ENCODE peak calls at places on chromosomes 12 and 14, in eight cellular contexts. One of them, this sample, is unnamed.

GRCh38 chr12:110171636-110172035 is 47.5 kb downstream of the IFT81 start:
- DNase-seq in CD4-positive, alpha-beta T cell: no peak
- DNase-seq in astrocyte of the spinal cord: no peak
- DNase-seq in A549: no peak
- DNase-seq in kidney epithelial cell: no peak
- DNase-seq in cardiac fibroblast: no peak
- DNase-seq in WTC11: no peak
- DNase-seq in mucosa of descending colon: no peak
- DNase-seq in this sample: no peak

GRCh38 chr14:20413785-20414117 is 450 bp upstream of the TEP1 start:
- DNase-seq in A549: no peak
- DNase-seq in kidney epithelial cell: no peak
- DNase-seq in astrocyte of the spinal cord: peak; percentile 19
- DNase-seq in CD4-positive, alpha-beta T cell: no peak
- DNase-seq in cardiac fibroblast: no peak
- DNase-seq in WTC11: no peak
- DNase-seq in mucosa of descending colon: no peak
- DNase-seq in this sample: peak; percentile 24

GRCh38 chr14:31357279-31357678 is 63.1 kb downstream of the HEATR5A start:
- DNase-seq in mucosa of descending colon: no peak
- DNase-seq in CD4-positive, alpha-beta T cell: no peak
- DNase-seq in astrocyte of the spinal cord: no peak
- DNase-seq in A549: no peak
- DNase-seq in kidney epithelial cell: no peak
- DNase-seq in cardiac fibroblast: no peak
- DNase-seq in WTC11: no peak
- DNase-seq in this sample: no peak

GRCh38 chr14:96264850-96265249 is 8.8 kb downstream of the BDKRB1 start:
- DNase-seq in astrocyte of the spinal cord: no peak
- DNase-seq in cardiac fibroblast: peak; percentile 72
- DNase-seq in CD4-positive, alpha-beta T cell: no peak
- DNase-seq in A549: peak; percentile 41
- DNase-seq in kidney epithelial cell: no peak
- DNase-seq in WTC11: peak; percentile 30
- DNase-seq in mucosa of descending colon: no peak
- DNase-seq in this sample: peak; percentile 73

GRCh38 chr12:26833692-26834168 is 736 bp upstream of the ITPR2 start:
- DNase-seq in mucosa of descending colon: peak; percentile 67
- DNase-seq in astrocyte of the spinal cord: peak; percentile 27
- DNase-seq in CD4-positive, alpha-beta T cell: peak; percentile 47
- DNase-seq in A549: peak; percentile 32
- DNase-seq in cardiac fibroblast: peak; percentile 63
- DNase-seq in WTC11: peak; percentile 69
- DNase-seq in kidney epithelial cell: no peak
- DNase-seq in this sample: no peak

GRCh38 chr12:40170593-40170992 is 54.2 kb upstream of the LRRK2 start:
- DNase-seq in astrocyte of the spinal cord: no peak
- DNase-seq in kidney epithelial cell: no peak
- DNase-seq in mucosa of descending colon: no peak
- DNase-seq in A549: no peak
- DNase-seq in CD4-positive, alpha-beta T cell: no peak
- DNase-seq in WTC11: no peak
- DNase-seq in cardiac fibroblast: no peak
- DNase-seq in this sample: no peak

GRCh38 chr14:24673534-24674203 is 39.7 kb upstream of the GZMB start:
- DNase-seq in WTC11: no peak
- DNase-seq in astrocyte of the spinal cord: no peak
- DNase-seq in kidney epithelial cell: no peak
- DNase-seq in A549: no peak
- DNase-seq in mucosa of descending colon: no peak
- DNase-seq in cardiac fibroblast: no peak
- DNase-seq in CD4-positive, alpha-beta T cell: peak; percentile 47
- DNase-seq in this sample: no peak

GRCh38 chr14:105944632-105945610 is 418.5 kb downstream of the TMEM121 start:
- DNase-seq in cardiac fibroblast: no peak
- DNase-seq in kidney epithelial cell: no peak
- DNase-seq in WTC11: no peak
- DNase-seq in astrocyte of the spinal cord: no peak
- DNase-seq in mucosa of descending colon: peak; percentile 86
- DNase-seq in CD4-positive, alpha-beta T cell: peak; percentile 79
- DNase-seq in A549: peak; percentile 70
- DNase-seq in this sample: peak; percentile 71

GRCh38 chr12:45235087-45236025 is 19.5 kb downstream of the ANO6 start:
- DNase-seq in CD4-positive, alpha-beta T cell: no peak
- DNase-seq in mucosa of descending colon: no peak
- DNase-seq in kidney epithelial cell: no peak
- DNase-seq in A549: peak; percentile 69
- DNase-seq in WTC11: peak; percentile 65
- DNase-seq in cardiac fibroblast: peak; percentile 56
- DNase-seq in astrocyte of the spinal cord: peak; percentile 79
- DNase-seq in this sample: peak; percentile 86

GRCh38 chr14:47899685-47900084 is 224.3 kb upstream of the MDGA2 start:
- DNase-seq in A549: no peak
- DNase-seq in mucosa of descending colon: no peak
- DNase-seq in WTC11: no peak
- DNase-seq in astrocyte of the spinal cord: no peak
- DNase-seq in CD4-positive, alpha-beta T cell: no peak
- DNase-seq in cardiac fibroblast: no peak
- DNase-seq in kidney epithelial cell: no peak
- DNase-seq in this sample: no peak

GRCh38 chr12:85835810-85836715 is at the start of gene RASSF9:
- DNase-seq in kidney epithelial cell: peak; percentile 77
- DNase-seq in WTC11: no peak
- DNase-seq in cardiac fibroblast: peak; percentile 97
- DNase-seq in mucosa of descending colon: peak; percentile 43
- DNase-seq in astrocyte of the spinal cord: peak; percentile 92
- DNase-seq in CD4-positive, alpha-beta T cell: no peak
- DNase-seq in A549: peak; percentile 82
- DNase-seq in this sample: peak; percentile 91

GRCh38 chr14:80388980-80389711 is 177.8 kb upstream of the DIO2 start:
- DNase-seq in mucosa of descending colon: no peak
- DNase-seq in WTC11: no peak
- DNase-seq in CD4-positive, alpha-beta T cell: no peak
- DNase-seq in astrocyte of the spinal cord: peak; percentile 93
- DNase-seq in A549: peak; percentile 55
- DNase-seq in kidney epithelial cell: peak; percentile 86
- DNase-seq in cardiac fibroblast: peak; percentile 75
- DNase-seq in this sample: peak; percentile 53

GRCh38 chr12:52215587-52216031 is 17.4 kb upstream of the KRT7 start:
- DNase-seq in astrocyte of the spinal cord: peak; percentile 60
- DNase-seq in mucosa of descending colon: peak; percentile 18
- DNase-seq in kidney epithelial cell: peak; percentile 70
- DNase-seq in WTC11: no peak
- DNase-seq in cardiac fibroblast: no peak
- DNase-seq in CD4-positive, alpha-beta T cell: no peak
- DNase-seq in A549: peak; percentile 93
- DNase-seq in this sample: peak; percentile 93

GRCh38 chr12:68163546-68164210 is 4.1 kb upstream of the IFNG start:
- DNase-seq in WTC11: no peak
- DNase-seq in A549: no peak
- DNase-seq in cardiac fibroblast: no peak
- DNase-seq in CD4-positive, alpha-beta T cell: no peak
- DNase-seq in astrocyte of the spinal cord: no peak
- DNase-seq in mucosa of descending colon: no peak
- DNase-seq in kidney epithelial cell: no peak
- DNase-seq in this sample: no peak
- TF ChIP-seq CTCF in WTC11: no peak
- TF ChIP-seq CTCF in A549: no peak
- TF ChIP-seq CTCF in cardiac fibroblast: no peak
- TF ChIP-seq CTCF in CD4-positive, alpha-beta T cell: no peak
- TF ChIP-seq CTCF in astrocyte of the spinal cord: no peak
- TF ChIP-seq CTCF in mucosa of descending colon: no peak
- TF ChIP-seq CTCF in kidney epithelial cell: no peak
- TF ChIP-seq CTCF in this sample: no peak

GRCh38 chr14:43252866-43253265 is 1254.2 kb downstream of the FSCB start:
- DNase-seq in WTC11: no peak
- DNase-seq in cardiac fibroblast: no peak
- DNase-seq in A549: no peak
- DNase-seq in kidney epithelial cell: no peak
- DNase-seq in astrocyte of the spinal cord: no peak
- DNase-seq in mucosa of descending colon: no peak
- DNase-seq in CD4-positive, alpha-beta T cell: no peak
- DNase-seq in this sample: no peak
- TF ChIP-seq CTCF in WTC11: no peak
- TF ChIP-seq CTCF in cardiac fibroblast: no peak
- TF ChIP-seq CTCF in A549: no peak
- TF ChIP-seq CTCF in kidney epithelial cell: no peak
- TF ChIP-seq CTCF in astrocyte of the spinal cord: no peak
- TF ChIP-seq CTCF in mucosa of descending colon: no peak
- TF ChIP-seq CTCF in CD4-positive, alpha-beta T cell: no peak
- TF ChIP-seq CTCF in this sample: no peak

GRCh38 chr14:46582826-46583225 is 68.8 kb downstream of the RPL10L start:
- DNase-seq in mucosa of descending colon: no peak
- DNase-seq in WTC11: no peak
- DNase-seq in cardiac fibroblast: no peak
- DNase-seq in CD4-positive, alpha-beta T cell: no peak
- DNase-seq in astrocyte of the spinal cord: no peak
- DNase-seq in A549: no peak
- DNase-seq in kidney epithelial cell: no peak
- DNase-seq in this sample: no peak

DNA sequence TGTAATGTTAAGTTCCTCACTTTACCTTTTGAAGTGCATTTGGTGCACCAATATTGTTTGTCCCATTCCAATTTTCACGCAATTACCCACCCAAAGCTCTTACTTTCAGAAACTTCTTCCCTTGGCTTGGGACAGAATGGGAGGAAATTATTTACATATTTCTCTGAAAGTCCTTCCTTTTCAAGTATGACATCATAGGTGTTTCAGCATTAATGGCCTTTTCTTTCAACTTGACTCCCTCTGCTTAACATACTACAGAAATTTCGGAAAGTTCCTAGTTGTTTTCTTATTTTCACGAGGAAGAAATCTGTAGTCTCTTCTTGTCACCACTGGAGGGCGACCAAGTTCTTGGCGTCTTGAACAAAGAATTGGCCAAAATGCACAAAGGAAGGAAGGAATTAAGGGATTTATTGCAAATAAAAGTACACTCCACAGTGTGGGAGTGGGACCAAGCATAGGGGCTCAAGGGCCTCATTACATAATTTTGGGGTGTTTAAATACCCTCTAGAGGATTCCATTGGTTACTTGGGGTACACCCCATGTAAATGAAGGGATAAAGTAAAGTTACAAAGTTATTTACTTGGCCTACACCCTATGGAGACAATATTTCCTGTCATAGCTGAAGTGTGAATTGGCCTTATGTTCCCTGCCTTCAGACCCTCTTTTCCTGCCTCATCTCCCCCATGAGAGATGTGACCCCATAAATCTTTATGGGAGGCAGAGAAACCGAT is 70.5 kb downstream of the RPL10L start:
- DNase-seq in astrocyte of the spinal cord: peak; percentile 59
- DNase-seq in CD4-positive, alpha-beta T cell: no peak
- DNase-seq in kidney epithelial cell: no peak
- DNase-seq in mucosa of descending colon: no peak
- DNase-seq in WTC11: peak; percentile 16
- DNase-seq in cardiac fibroblast: peak; percentile 44
- DNase-seq in A549: peak; percentile 67
- DNase-seq in this sample: peak; percentile 63
- TF ChIP-seq CTCF in astrocyte of the spinal cord: peak; percentile 64
- TF ChIP-seq CTCF in CD4-positive, alpha-beta T cell: no peak
- TF ChIP-seq CTCF in kidney epithelial cell: peak; percentile 77
- TF ChIP-seq CTCF in mucosa of descending colon: no peak
- TF ChIP-seq CTCF in WTC11: peak; percentile 49
- TF ChIP-seq CTCF in cardiac fibroblast: peak; percentile 42
- TF ChIP-seq CTCF in A549: peak; percentile 57
- TF ChIP-seq CTCF in this sample: peak; percentile 60

GRCh38 chr12:5872745-5873144 is 72.3 kb downstream of the ANO2 start:
- DNase-seq in WTC11: no peak
- DNase-seq in CD4-positive, alpha-beta T cell: no peak
- DNase-seq in astrocyte of the spinal cord: peak; percentile 6
- DNase-seq in cardiac fibroblast: no peak
- DNase-seq in kidney epithelial cell: no peak
- DNase-seq in A549: peak; percentile 14
- DNase-seq in mucosa of descending colon: no peak
- DNase-seq in this sample: peak; percentile 6
- TF ChIP-seq CTCF in WTC11: no peak
- TF ChIP-seq CTCF in CD4-positive, alpha-beta T cell: no peak
- TF ChIP-seq CTCF in astrocyte of the spinal cord: peak; percentile 36
- TF ChIP-seq CTCF in cardiac fibroblast: no peak
- TF ChIP-seq CTCF in kidney epithelial cell: peak; percentile 51
- TF ChIP-seq CTCF in A549: no peak
- TF ChIP-seq CTCF in mucosa of descending colon: no peak
- TF ChIP-seq CTCF in this sample: no peak

DNA sequence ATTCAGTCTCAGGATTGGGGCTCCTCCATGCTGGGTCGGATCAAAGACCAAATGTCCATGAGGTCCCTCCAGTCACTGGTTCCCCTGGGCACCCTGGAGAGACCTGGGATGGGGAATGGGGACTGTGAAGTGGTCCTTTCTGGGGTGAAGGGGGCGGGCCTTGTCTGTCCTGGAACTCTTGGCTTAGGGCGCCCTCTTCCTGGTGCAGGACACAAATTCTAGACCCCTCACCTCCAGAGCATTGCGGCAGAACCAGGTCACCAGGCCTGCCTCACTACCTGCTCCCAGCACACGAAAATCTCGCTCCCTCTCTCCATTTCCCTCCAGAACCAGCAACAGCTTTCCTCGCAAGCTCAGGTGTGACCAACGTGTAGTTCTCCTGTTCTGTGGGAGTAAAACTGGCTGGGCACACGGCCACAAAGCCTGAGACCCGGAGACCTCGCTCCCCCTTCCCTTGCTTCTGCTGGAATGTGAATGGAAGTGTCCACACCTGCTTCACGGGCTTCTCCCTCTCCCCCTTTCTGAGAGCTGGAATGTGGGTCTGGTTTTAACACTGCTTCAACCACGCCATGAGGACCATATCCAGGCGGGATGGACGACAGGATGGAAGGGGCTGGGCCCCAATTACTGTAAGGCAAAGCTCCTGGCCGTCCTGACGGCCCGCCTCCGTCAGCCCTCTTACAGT is 112.7 kb downstream of the SCARB1 start:
- DNase-seq in mucosa of descending colon: no peak
- DNase-seq in WTC11: peak; percentile 71
- DNase-seq in CD4-positive, alpha-beta T cell: no peak
- DNase-seq in astrocyte of the spinal cord: no peak
- DNase-seq in kidney epithelial cell: no peak
- DNase-seq in cardiac fibroblast: peak; percentile 31
- DNase-seq in A549: peak; percentile 69
- DNase-seq in this sample: no peak
- TF ChIP-seq CTCF in mucosa of descending colon: no peak
- TF ChIP-seq CTCF in WTC11: no peak
- TF ChIP-seq CTCF in CD4-positive, alpha-beta T cell: no peak
- TF ChIP-seq CTCF in astrocyte of the spinal cord: peak; percentile 18
- TF ChIP-seq CTCF in kidney epithelial cell: peak; percentile 11
- TF ChIP-seq CTCF in cardiac fibroblast: no peak
- TF ChIP-seq CTCF in A549: peak; percentile 54
- TF ChIP-seq CTCF in this sample: no peak

GRCh38 chr12:69102856-69103255 is 136.5 kb upstream of the CPSF6 start:
- DNase-seq in A549: no peak
- DNase-seq in CD4-positive, alpha-beta T cell: no peak
- DNase-seq in cardiac fibroblast: no peak
- DNase-seq in kidney epithelial cell: no peak
- DNase-seq in WTC11: no peak
- DNase-seq in mucosa of descending colon: no peak
- DNase-seq in astrocyte of the spinal cord: no peak
- DNase-seq in this sample: no peak
- TF ChIP-seq CTCF in A549: no peak
- TF ChIP-seq CTCF in CD4-positive, alpha-beta T cell: no peak
- TF ChIP-seq CTCF in cardiac fibroblast: no peak
- TF ChIP-seq CTCF in kidney epithelial cell: no peak
- TF ChIP-seq CTCF in WTC11: no peak
- TF ChIP-seq CTCF in mucosa of descending colon: no peak
- TF ChIP-seq CTCF in astrocyte of the spinal cord: no peak
- TF ChIP-seq CTCF in this sample: no peak

This sample was measured in MCF 10A.